ENCODE peak calls at places on chromosomes 1 and 21, in ten cellular contexts. L is PC-9; Y is aorta; D is Panc1; V is endodermal cell; H is adrenal gland; F is CD8-positive, alpha-beta T cell; T is pancreas; O is CD8-positive, alpha-beta memory T cell; I is heart right ventricle. N is an unnamed sample. For H3K9me3, the result is how much of the 10 kb centered on the place peaks cover.

GRCh38 chr1:154759196-154759595 is 110.9 kb downstream of the KCNN3 start:
- DNase-seq in D (no peak), H (no peak), T (no peak), O (no peak), L (no peak), I (no peak), Y (no peak), V (no peak), F (peak), N (peak)

GRCh38 chr1:202648822-202649221 is 61.4 kb downstream of the SYT2 start:
- DNase-seq in Y (no peak), O (no peak), L (no peak), D (no peak), F (no peak), H (no peak), V (no peak), I (no peak), T (no peak), N (no peak)

GRCh38 chr1:85649591-85649990 is 58.6 kb downstream of the ZNHIT6 start:
- DNase-seq in L (no peak), O (no peak), Y (no peak), H (no peak), D (no peak), I (no peak), T (no peak), V (no peak), F (no peak), N (no peak)

GRCh38 chr1:158019177-158019868 is 25.9 kb downstream of the KIRREL1 start:
- DNase-seq in L (peak), O (no peak), V (peak), D (peak), Y (peak), H (peak), T (no peak), F (no peak), I (no peak), N (no peak)

GRCh38 chr1:197391303-197392226 is 123.5 kb downstream of the CRB1 start:
- DNase-seq in H (no peak), T (no peak), L (no peak), O (no peak), F (no peak), I (no peak), Y (no peak), D (no peak), V (no peak), N (no peak)

GRCh38 chr1:102002057-102002456 is 5.3 kb upstream of the OLFM3 start:
- DNase-seq in L (no peak), F (no peak), Y (no peak), I (no peak), O (no peak), H (no peak), D (no peak), V (no peak), T (no peak), N (no peak)

GRCh38 chr1:172040466-172040865 is 199.2 kb downstream of the DNM3 start:
- DNase-seq in H (no peak), L (peak), I (no peak), Y (no peak), F (no peak), V (no peak), T (no peak), D (no peak), O (no peak), N (no peak)

GRCh38 chr1:190000365-190000872 is 477.2 kb downstream of the BRINP3 start:
- DNase-seq in D (peak), F (no peak), O (no peak), T (no peak), Y (no peak), L (no peak), H (no peak), V (no peak), I (no peak), N (no peak)

GRCh38 chr1:178653091-178653490 is 72.0 kb upstream of the RALGPS2 start:
- DNase-seq in T (no peak), I (no peak), D (peak), V (no peak), F (no peak), Y (no peak), H (peak), O (no peak), L (peak), N (peak)

GRCh38 chr1:89873757-89874156 is 52.9 kb downstream of the LRRC8D start:
- DNase-seq in V (no peak), I (no peak), T (no peak), D (no peak), O (no peak), Y (no peak), H (no peak), L (no peak), F (no peak), N (no peak)

GRCh38 chr1:97820470-97821188 is 100.2 kb downstream of the DPYD start:
- DNase-seq in H (no peak), I (no peak), D (peak), O (no peak), Y (no peak), V (no peak), F (no peak), L (no peak), T (no peak), N (no peak)

GRCh38 chr1:63087966-63088365 is 234.4 kb upstream of the FOXD3 start:
- DNase-seq in T (no peak), I (no peak), Y (no peak), O (no peak), F (no peak), D (no peak), L (no peak), H (no peak), V (peak), N (no peak)

GRCh38 chr1:227885648-227886502 is 61.9 kb downstream of the WNT9A start:
- DNase-seq in V (peak), D (no peak), I (peak), T (peak), H (peak), Y (peak), F (no peak), L (peak), O (peak), N (peak)

GRCh38 chr1:36088265-36088576 is 471 bp upstream of the ADPRS start:
- DNase-seq in D (no peak), F (no peak), O (no peak), V (no peak), H (no peak), Y (no peak), I (no peak), L (no peak), T (no peak), N (no peak)

GRCh38 chr1:107926436-107927080 is 38.4 kb downstream of the VAV3 start:
- DNase-seq in O (no peak), V (no peak), Y (no peak), L (peak), T (no peak), F (no peak), I (no peak), D (no peak), H (no peak), N (no peak)

GRCh38 chr1:210709694-210710093 is 381.0 kb downstream of the HHAT start:
- DNase-seq in L (no peak), D (no peak), F (no peak), H (no peak), O (no peak), Y (no peak), V (no peak), T (no peak), I (no peak), N (no peak)

GRCh38 chr1:154295408-154296235 is 23.2 kb downstream of the HAX1 start:
- DNase-seq in D (no peak), T (no peak), O (no peak), H (no peak), Y (no peak), V (no peak), L (no peak), F (no peak), I (no peak), N (no peak)

GRCh38 chr1:204314209-204314892 is 45.4 kb downstream of the PLEKHA6 start:
- DNase-seq in L (peak), D (no peak), O (no peak), H (no peak), Y (no peak), I (no peak), F (no peak), V (no peak), T (no peak), N (no peak)

GRCh38 chr1:243558556-243558955 is 291.5 kb downstream of the AKT3 start:
- DNase-seq in H (no peak), L (no peak), F (no peak), D (no peak), V (no peak), Y (no peak), O (no peak), T (no peak), I (no peak), N (no peak)

GRCh38 chr1:9374748-9375345 is 82.2 kb downstream of the SPSB1 start:
- DNase-seq in Y (no peak), L (no peak), T (no peak), O (no peak), F (no peak), I (no peak), V (peak), H (no peak), D (no peak), N (no peak)

GRCh38 chr1:9375912-9376311 is 83.2 kb downstream of the SPSB1 start:
- DNase-seq in I (peak), D (no peak), V (no peak), O (no peak), T (no peak), L (no peak), H (no peak), Y (peak), F (no peak), N (no peak)

GRCh38 chr1:9376430-9376829 is 83.7 kb downstream of the SPSB1 start:
- DNase-seq in T (no peak), F (no peak), D (no peak), O (no peak), Y (no peak), I (no peak), V (no peak), H (no peak), L (no peak), N (no peak)

GRCh38 chr1:9378801-9379200 is 86.1 kb downstream of the SPSB1 start:
- DNase-seq in L (no peak), F (no peak), D (no peak), V (no peak), O (no peak), I (no peak), H (no peak), T (no peak), Y (no peak), N (no peak)

GRCh38 chr1:9376886-9377333 is 84.2 kb downstream of the SPSB1 start:
- DNase-seq in I (peak), H (no peak), D (no peak), O (no peak), V (no peak), T (no peak), L (no peak), Y (peak), F (no peak), N (no peak)
- H3K4me3 ChIP-seq in I (no peak), H (no peak), D (no peak), O (no peak), V (no peak), T (no peak), L (no peak), Y (no peak), F (no peak), N (no peak)

GRCh38 chr1:237444120-237444790 is 402.3 kb downstream of the RYR2 start:
- DNase-seq in I (no peak), V (no peak), O (no peak), D (no peak), L (no peak), F (no peak), H (no peak), T (no peak), Y (no peak), N (no peak)
- H3K9me3 ChIP-seq in I (under half), V (under half), O (under half), D (under half), L (under half), F (under half), H (under half), T (under half), Y (under half), N (under half)

GRCh38 chr1:59427784-59428183 is 130.9 kb downstream of the FGGY start:
- DNase-seq in Y (no peak), L (no peak), H (no peak), I (no peak), D (no peak), O (no peak), F (no peak), T (no peak), V (no peak), N (no peak)
- H3K4me3 ChIP-seq in Y (no peak), L (peak), H (no peak), I (no peak), D (no peak), O (no peak), F (no peak), T (no peak), V (no peak), N (no peak)

DNA sequence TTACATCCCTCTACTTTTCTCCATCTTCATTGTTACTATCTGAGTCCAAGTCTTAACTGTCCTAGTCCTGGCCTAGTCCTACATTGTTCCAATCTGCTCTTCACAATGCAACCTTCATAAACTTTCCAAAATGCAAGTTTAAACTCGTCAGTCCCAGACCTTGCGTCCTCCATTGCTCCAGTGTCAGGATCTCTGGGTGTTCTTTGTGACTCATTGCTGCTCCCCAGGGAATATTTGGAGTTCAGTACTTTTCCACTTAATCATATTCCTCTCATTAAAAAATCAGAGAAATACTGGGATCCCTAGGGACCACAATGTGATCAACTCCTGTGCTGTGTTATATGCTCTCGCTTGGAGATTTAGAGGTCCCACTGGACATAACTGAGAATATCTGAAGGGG is 18.0 kb upstream of the KPRP start:
- DNase-seq in V (no peak), L (no peak), Y (no peak), D (no peak), I (no peak), H (no peak), T (no peak), O (no peak), F (no peak), N (no peak)
- H3K9me3 ChIP-seq in V (half or more), L (under half), Y (under half), D (under half), I (under half), H (under half), T (under half), O (under half), F (under half), N (under half)

GRCh38 chr1:3066826-3067225 is 2.2 kb upstream of the PRDM16 start:
- DNase-seq in O (peak), V (no peak), F (no peak), Y (no peak), H (no peak), L (no peak), D (no peak), T (peak), I (no peak), N (no peak)

GRCh38 chr1:3068400-3069361 is at the start of gene PRDM16:
- DNase-seq in L (no peak), F (no peak), O (peak), T (peak), I (no peak), V (peak), D (no peak), Y (peak), H (no peak), N (peak)

GRCh38 chr1:3066250-3066711 is 2.7 kb upstream of the PRDM16 start:
- DNase-seq in V (peak), D (no peak), Y (peak), I (peak), H (peak), O (peak), L (peak), T (peak), F (no peak), N (peak)

GRCh38 chr1:3067671-3068399 is 1.2 kb upstream of the PRDM16 start:
- DNase-seq in F (no peak), D (no peak), T (peak), V (peak), Y (peak), H (no peak), I (no peak), L (no peak), O (peak), N (no peak)

DNA sequence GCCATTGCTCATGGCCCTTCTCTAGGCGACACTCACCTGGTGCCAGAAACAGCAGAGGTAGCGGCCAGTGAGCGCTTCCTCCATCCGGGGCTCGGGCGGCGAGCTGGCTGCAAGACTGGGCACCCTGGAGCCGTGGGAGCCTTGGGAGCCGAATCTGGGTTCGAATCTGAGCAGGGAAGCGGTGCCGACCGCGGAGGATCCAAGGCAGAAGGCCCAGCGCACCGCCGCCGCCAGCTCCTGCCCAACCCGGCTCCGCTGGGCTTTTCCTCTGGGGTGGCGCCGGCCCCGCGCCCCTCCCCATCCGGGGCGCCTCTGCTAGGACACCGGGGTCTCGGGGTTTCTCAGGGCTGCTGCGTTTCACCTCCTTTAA is 1.7 kb upstream of the PRDM16 start:
- DNase-seq in Y (no peak), H (no peak), T (peak), D (no peak), I (no peak), L (no peak), O (peak), V (peak), F (no peak), N (no peak)
- H3K4me3 ChIP-seq in Y (peak), H (no peak), T (peak), D (peak), I (peak), L (no peak), O (no peak), V (no peak), F (no peak), N (peak)

GRCh38 chr1:69191280-69191679 is 376.4 kb upstream of the LRRC7 start:
- DNase-seq in O (no peak), I (no peak), F (no peak), D (no peak), H (no peak), Y (no peak), T (no peak), L (no peak), V (no peak), N (no peak)

GRCh38 chr1:69180358-69180757 is 387.4 kb upstream of the LRRC7 start:
- DNase-seq in O (no peak), I (no peak), D (no peak), T (no peak), L (no peak), V (no peak), H (no peak), F (no peak), Y (no peak), N (no peak)

GRCh38 chr1:69185378-69185777 is 382.3 kb upstream of the LRRC7 start:
- DNase-seq in D (no peak), O (no peak), L (no peak), V (no peak), I (no peak), T (no peak), H (no peak), Y (no peak), F (no peak), N (no peak)
- H3K9me3 ChIP-seq in D (under half), O (under half), L (under half), V (under half), I (under half), T (under half), H (under half), Y (under half), F (under half), N (under half)

GRCh38 chr1:54884768-54885167 is 2.2 kb downstream of the DHCR24 start:
- DNase-seq in I (no peak), O (no peak), Y (no peak), L (no peak), F (no peak), H (no peak), D (no peak), T (no peak), V (no peak), N (no peak)
- H3K4me3 ChIP-seq in I (no peak), O (no peak), Y (no peak), L (peak), F (no peak), H (peak), D (no peak), T (no peak), V (peak), N (no peak)

DNA sequence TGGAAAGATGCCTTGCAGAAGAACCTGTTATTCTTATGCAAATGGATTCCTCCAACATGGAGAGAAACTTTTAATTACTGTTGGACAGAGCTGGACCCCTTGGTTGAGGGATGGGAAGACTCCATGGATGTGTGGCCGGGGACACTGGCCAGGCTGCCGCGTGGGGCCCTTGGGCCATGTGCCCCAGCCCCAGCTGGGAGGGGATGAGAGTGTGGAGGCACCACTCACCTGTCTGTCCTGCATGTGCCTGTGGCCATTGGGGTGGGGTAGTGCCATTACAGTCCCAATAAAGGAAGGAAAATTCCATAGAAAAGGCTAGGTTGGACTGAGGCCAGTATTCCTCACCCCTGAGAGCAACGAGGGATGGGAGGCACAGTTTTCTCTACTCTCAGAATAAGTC is 564.5 kb upstream of the PTBP2 start:
- DNase-seq in V (no peak), L (no peak), O (no peak), F (no peak), I (no peak), H (no peak), Y (no peak), D (no peak), T (no peak), N (no peak)
- H3K9me3 ChIP-seq in V (under half), L (under half), O (under half), F (under half), I (under half), H (under half), Y (under half), D (under half), T (under half), N (under half)

GRCh38 chr21:45469273-45470086 is 64.5 kb downstream of the COL18A1 start:
- DNase-seq in O (peak), H (no peak), F (no peak), Y (peak), D (no peak), T (peak), L (no peak), I (peak), V (no peak), N (no peak)
- H3K4me3 ChIP-seq in O (no peak), H (no peak), F (no peak), Y (no peak), D (peak), T (no peak), L (no peak), I (no peak), V (no peak), N (no peak)

N was measured in stomach.